ENCODE peak calls at places on chromosome 17, in eight cellular contexts. X is A549, G is ovary, C is H1, S is transverse colon, M is stomach, A is sigmoid colon, B is SK-N-SH. O is an unnamed sample.

GRCh38 chr17:83062011-83062817 is 17.2 kb upstream of the METRNL start:
- DNase-seq in B (peak; percentile 34), A (peak; percentile 57), X (no peak), S (no peak), M (no peak), G (peak; percentile 16), C (peak; percentile 36), O (peak; percentile 3)

GRCh38 chr17:16953347-16953746 is 18.6 kb downstream of the TNFRSF13B start:
- DNase-seq in S (no peak), B (no peak), X (no peak), A (no peak), C (peak; percentile 13), M (no peak), G (no peak), O (no peak)

GRCh38 chr17:72135546-72136325 is 14.9 kb downstream of the SOX9 start:
- DNase-seq in M (no peak), B (no peak), C (no peak), X (no peak), S (no peak), G (no peak), A (no peak), O (no peak)

GRCh38 chr17:49843774-49844350 is 4.0 kb downstream of the TAC4 start:
- DNase-seq in C (peak; percentile 82), B (no peak), A (peak; percentile 41), M (no peak), X (peak; percentile 52), G (no peak), S (no peak), O (no peak)

GRCh38 chr17:70230883-70231282 is 61.6 kb downstream of the KCNJ2 start:
- DNase-seq in C (no peak), B (no peak), G (no peak), M (no peak), X (no peak), S (no peak), A (no peak), O (no peak)

GRCh38 chr17:14840616-14841231 is 424.4 kb downstream of the PMP22 start:
- DNase-seq in M (no peak), S (no peak), G (no peak), B (no peak), C (no peak), A (no peak), X (no peak), O (no peak)

GRCh38 chr17:34301986-34302385 is 16.4 kb downstream of the CCL11 start:
- DNase-seq in B (no peak), S (no peak), X (no peak), G (no peak), C (no peak), A (no peak), M (no peak), O (no peak)

GRCh38 chr17:65630502-65630901 is 69.1 kb upstream of the AXIN2 start:
- DNase-seq in C (no peak), X (no peak), G (no peak), A (no peak), M (no peak), S (no peak), B (no peak), O (no peak)

GRCh38 chr17:82876602-82877391 is 37.0 kb upstream of the ZNF750 start:
- DNase-seq in G (peak; percentile 75), M (peak; percentile 86), X (no peak), S (peak; percentile 78), B (peak; percentile 88), C (no peak), A (peak; percentile 96), O (no peak)

GRCh38 chr17:57941384-57942370 is 13.5 kb downstream of the CUEDC1 start:
- DNase-seq in X (no peak), A (peak; percentile 78), G (no peak), S (no peak), B (no peak), M (no peak), C (no peak), O (no peak)

GRCh38 chr17:50779747-50780363 is 12.5 kb upstream of the ANKRD40CL start:
- DNase-seq in A (no peak), S (no peak), G (no peak), M (no peak), B (no peak), X (no peak), C (no peak), O (no peak)

GRCh38 chr17:27892866-27893769 is at the start of gene LYRM9:
- DNase-seq in C (peak; percentile 98), X (peak; percentile 90), S (peak; percentile 94), M (peak; percentile 94), G (peak; percentile 94), A (peak; percentile 94), B (peak; percentile 98), O (peak; percentile 85)

GRCh38 chr17:67148352-67148751 is 96.6 kb downstream of the HELZ start:
- DNase-seq in A (no peak), M (no peak), B (no peak), X (no peak), G (no peak), S (no peak), C (no peak), O (no peak)

GRCh38 chr17:67150826-67151225 is 94.2 kb downstream of the HELZ start:
- DNase-seq in M (no peak), G (no peak), C (no peak), S (no peak), B (no peak), X (peak; percentile 56), A (no peak), O (no peak)

GRCh38 chr17:67156269-67157199 is 88.5 kb downstream of the HELZ start:
- DNase-seq in A (no peak), B (no peak), X (no peak), S (no peak), C (no peak), M (no peak), G (no peak), O (no peak)

GRCh38 chr17:67151717-67152116 is 93.3 kb downstream of the HELZ start:
- DNase-seq in C (no peak), X (peak; percentile 39), S (no peak), A (no peak), M (no peak), G (no peak), B (no peak), O (no peak)

GRCh38 chr17:67152824-67153223 is 92.2 kb downstream of the HELZ start:
- DNase-seq in A (no peak), B (no peak), X (no peak), G (no peak), M (no peak), S (no peak), C (no peak), O (no peak)
- TF ChIP-seq EP300 in A (no peak), B (no peak), X (no peak), G (no peak), M (no peak), S (no peak), C (no peak), O (no peak)

GRCh38 chr17:37466471-37466870 is 23.2 kb upstream of the DUSP14 start:
- DNase-seq in A (no peak), S (no peak), B (no peak), X (no peak), C (no peak), M (no peak), G (no peak), O (no peak)
- TF ChIP-seq EP300 in A (no peak), S (no peak), B (no peak), X (no peak), C (no peak), M (no peak), G (no peak), O (no peak)

GRCh38 chr17:8707232-8707590 is 37.4 kb downstream of the CCDC42 start:
- DNase-seq in C (no peak), S (no peak), B (no peak), M (no peak), G (no peak), A (no peak), X (no peak), O (no peak)

GRCh38 chr17:8707591-8708453 is 36.8 kb downstream of the CCDC42 start:
- DNase-seq in A (no peak), M (no peak), B (peak; percentile 44), S (no peak), C (no peak), G (peak; percentile 32), X (no peak), O (no peak)

GRCh38 chr17:8705427-8705826 is 39.2 kb downstream of the CCDC42 start:
- DNase-seq in S (no peak), G (no peak), A (no peak), C (no peak), B (no peak), M (no peak), X (no peak), O (no peak)

GRCh38 chr17:8709006-8709405 is 35.6 kb downstream of the CCDC42 start:
- DNase-seq in B (no peak), A (no peak), X (no peak), S (no peak), M (no peak), C (no peak), G (no peak), O (no peak)

GRCh38 chr17:8706431-8706830 is 38.2 kb downstream of the CCDC42 start:
- DNase-seq in B (no peak), C (no peak), X (no peak), S (no peak), M (no peak), G (no peak), A (no peak), O (no peak)
- TF ChIP-seq EP300 in B (no peak), C (no peak), X (no peak), S (no peak), M (no peak), G (no peak), A (no peak), O (no peak)

GRCh38 chr17:1650731-1651558 is 1.3 kb upstream of the RILP start:
- DNase-seq in B (no peak), G (no peak), A (no peak), C (no peak), M (no peak), X (no peak), S (peak; percentile 54), O (no peak)

GRCh38 chr17:1649116-1649843 is 386 bp downstream of the RILP start:
- DNase-seq in C (peak; percentile 88), B (peak; percentile 92), A (peak; percentile 96), S (peak; percentile 81), G (peak; percentile 87), X (peak; percentile 82), M (peak; percentile 83), O (peak; percentile 80)

GRCh38 chr17:1648582-1649115 is 1.0 kb downstream of the RILP start:
- DNase-seq in A (peak; percentile 97), M (peak; percentile 97), C (peak; percentile 96), B (peak; percentile 100), G (peak; percentile 96), S (peak; percentile 96), X (peak; percentile 97), O (peak; percentile 92)

GRCh38 chr17:1651559-1651844 is 1.8 kb upstream of the RILP start:
- DNase-seq in G (no peak), S (no peak), X (no peak), C (no peak), A (no peak), M (no peak), B (no peak), O (no peak)

DNA sequence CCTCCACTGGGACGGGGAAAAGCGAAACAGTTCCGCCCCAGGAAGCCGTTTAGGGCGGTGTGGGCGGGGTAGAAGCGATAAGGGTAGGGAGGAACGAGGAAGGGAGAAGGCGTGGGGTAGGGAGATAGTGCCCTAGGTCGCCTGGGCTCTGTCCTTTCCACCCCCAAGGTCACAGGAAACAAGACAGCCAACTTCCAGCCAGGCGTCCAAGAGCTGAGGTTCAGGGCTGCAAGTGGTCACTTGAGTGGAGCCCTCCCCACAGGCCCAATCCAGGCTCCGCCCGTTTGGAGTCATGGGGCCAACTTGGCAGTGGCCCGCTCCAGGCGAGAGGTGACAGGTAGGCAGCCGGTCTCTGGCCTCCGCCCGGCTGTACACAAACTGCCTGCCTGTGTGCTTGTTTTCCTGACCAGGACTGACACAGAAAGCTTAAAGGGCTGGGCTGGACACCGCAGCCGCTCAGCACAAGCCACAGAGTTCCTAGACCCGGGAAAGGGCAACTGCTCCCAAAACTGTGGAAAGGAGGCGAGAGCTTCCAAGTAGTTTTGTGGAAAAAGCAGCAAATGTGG is at the start of gene RILP:
- DNase-seq in C (peak; percentile 70), A (peak; percentile 91), M (peak; percentile 95), G (peak; percentile 75), X (peak; percentile 74), B (no peak), S (peak; percentile 91), O (peak; percentile 53)
- TF ChIP-seq EP300 in C (no peak), A (no peak), M (no peak), G (no peak), X (no peak), B (no peak), S (no peak), O (no peak)